ENCODE peak calls at places on chromosome 17, in four cellular contexts. Z is HepG2, B is GM23248, H is CMK. K is an unnamed sample.

GRCh38 chr17:9162275-9162985 is 141.1 kb downstream of the NTN1 start:
- DNase-seq in Z (no peak), B (no peak), H (no peak), K (no peak)

GRCh38 chr17:80510132-80510531 is 33.7 kb upstream of the NPTX1 start:
- DNase-seq in Z (no peak), B (no peak), H (no peak), K (no peak)

GRCh38 chr17:64028874-64029464 is 8.5 kb upstream of the ICAM2 start:
- DNase-seq in Z (peak; percentile 61), B (peak; percentile 81), H (no peak), K (no peak)

GRCh38 chr17:70677783-70678647 is 508.7 kb downstream of the KCNJ2 start:
- DNase-seq in Z (peak; percentile 75), B (no peak), H (no peak), K (peak; percentile 52)

GRCh38 chr17:71068351-71068750 is 899.0 kb downstream of the KCNJ2 start:
- DNase-seq in Z (no peak), B (peak; percentile 29), H (no peak), K (no peak)

GRCh38 chr17:41547921-41548843 is 20.1 kb upstream of the KRT19 start:
- DNase-seq in Z (no peak), B (peak; percentile 100), H (no peak), K (peak; percentile 85)

GRCh38 chr17:76246080-76247066 is 6.1 kb upstream of the RNF157 start:
- DNase-seq in Z (peak; percentile 67), B (peak; percentile 41), H (no peak), K (peak; percentile 94)

GRCh38 chr17:17883801-17884200 is 47.0 kb upstream of the SREBF1 start:
- DNase-seq in Z (no peak), B (no peak), H (no peak), K (no peak)

GRCh38 chr17:41416478-41416877 is 7.9 kb downstream of the KRT37 start:
- DNase-seq in Z (peak; percentile 71), B (no peak), H (no peak), K (no peak)

K was measured in HL-60.